ENCODE peak calls at places on chromosomes 16 and 17, in four cellular contexts. L, E, H and F are unnamed samples.

GRCh38 chr16:1113889-1114526 is 18.0 kb upstream of the C1QTNF8 start:
- DNase-seq in E (no peak), H (no peak), L (peak; percentile 26), F (no peak)

GRCh38 chr16:89364603-89365002 is 125.8 kb downstream of the ANKRD11 start:
- DNase-seq in H (no peak), E (no peak), L (no peak), F (no peak)

GRCh38 chr17:82412535-82413520 is 5.3 kb upstream of the HEXD start:
- DNase-seq in E (no peak), H (no peak), L (no peak), F (no peak)

GRCh38 chr16:79698341-79698753 is 97.8 kb upstream of the MAF start:
- DNase-seq in H (no peak), L (no peak), E (no peak), F (peak; percentile 51)

GRCh38 chr17:16449121-16449570 is 33.8 kb downstream of the TRPV2 start:
- DNase-seq in E (no peak), H (no peak), L (no peak), F (peak; percentile 31)

GRCh38 chr16:12347365-12347764 is 370.8 kb downstream of the SNX29 start:
- DNase-seq in E (no peak), H (no peak), L (peak; percentile 42), F (no peak)

GRCh38 chr16:54792811-54793210 is 137.9 kb upstream of the IRX5 start:
- DNase-seq in H (no peak), L (no peak), E (no peak), F (no peak)

GRCh38 chr16:1510272-1510671 is 17.1 kb downstream of the TELO2 start:
- DNase-seq in H (no peak), E (no peak), L (no peak), F (no peak)

GRCh38 chr17:52823155-52823554 is 664.6 kb upstream of the CA10 start:
- DNase-seq in E (no peak), L (no peak), H (no peak), F (no peak)

GRCh38 chr17:73211745-73212144 is 18.9 kb downstream of the COG1 start:
- DNase-seq in H (no peak), L (no peak), E (no peak), F (peak; percentile 14)

GRCh38 chr17:73215414-73215813 is 22.6 kb downstream of the COG1 start:
- DNase-seq in L (no peak), H (no peak), E (peak; percentile 60), F (no peak)

GRCh38 chr17:73214008-73214407 is 21.2 kb downstream of the COG1 start:
- DNase-seq in L (no peak), E (no peak), H (no peak), F (no peak)

GRCh38 chr17:73210002-73210678 is 17.3 kb downstream of the COG1 start:
- DNase-seq in E (no peak), L (no peak), H (no peak), F (no peak)

GRCh38 chr17:73214851-73215250 is 22.0 kb downstream of the COG1 start:
- DNase-seq in H (no peak), L (no peak), E (no peak), F (no peak)
- H3K79me2 ChIP-seq in H (peaks cover 35% of the 10 kb centered on the region), L (peaks cover 6% of the 10 kb centered on the region), E (peaks cover 4% of the 10 kb centered on the region), F (peaks cover 3% of the 10 kb centered on the region)

GRCh38 chr17:28227278-28228108 is 91.5 kb upstream of the TMEM97 start:
- DNase-seq in H (peak; percentile 94), E (peak; percentile 100), L (peak; percentile 99), F (peak; percentile 89)
- H3K23ac ChIP-seq in H (no peak overlapping the region), E (no peak overlapping the region), L (peak overlapping the region; percentile 97), F (no peak overlapping the region)

DNA sequence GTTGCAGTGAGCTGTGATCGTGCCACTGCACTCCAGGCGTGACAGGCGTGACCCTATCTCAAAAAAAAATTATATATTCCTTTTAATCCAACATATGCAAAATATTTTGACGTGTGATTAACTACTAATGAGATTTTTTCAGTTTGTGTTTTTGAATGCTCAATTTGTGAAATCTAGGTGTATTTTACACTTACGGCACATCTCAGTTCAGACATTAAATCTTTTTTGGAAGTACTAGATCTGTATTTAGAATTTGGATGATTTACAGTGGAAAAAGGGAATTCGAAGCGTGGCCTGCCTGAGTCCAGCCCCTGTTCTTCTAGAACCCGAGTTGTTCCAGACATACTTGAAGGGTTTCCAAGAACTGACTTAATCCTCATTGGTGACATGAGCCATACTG is 26.9 kb downstream of the LLGL2 start:
- DNase-seq in L (no peak), H (no peak), E (no peak), F (no peak)
- H3K4me1 ChIP-seq in L (peaks cover 7% of the 10 kb centered on the region), H (peaks cover 10% of the 10 kb centered on the region), E (peaks cover 4% of the 10 kb centered on the region), F (peaks cover 40% of the 10 kb centered on the region)

GRCh38 chr17:57343717-57344116 is 87.4 kb downstream of the MSI2 start:
- DNase-seq in L (no peak), H (no peak), E (no peak), F (no peak)
- H3K79me2 ChIP-seq in L (no peaks in the 10 kb centered on the region), H (peaks cover 40% of the 10 kb centered on the region), E (no peaks in the 10 kb centered on the region), F (no peaks in the 10 kb centered on the region)